ENCODE peak calls at places on chromosomes 13 and 19, in five cellular contexts. M is nephron progenitor cell; N is GF-D8; R is retina; G is activated CD4-positive, alpha-beta T cell treated with anti-CD3 and anti-CD28 coated beads, Interleukin-2, amount 50 U/mL, for 48 hours. E is an unnamed sample.

GRCh38 chr19:46731007-46731501 is 14.1 kb upstream of the PRKD2 start:
- DNase-seq in M (no peak), N (peak), R (no peak), G (no peak), E (peak)

GRCh38 chr19:5466814-5467291 is 11.6 kb downstream of the ZNRF4 start:
- DNase-seq in M (no peak), N (peak), R (no peak), G (no peak), E (no peak)

GRCh38 chr19:32336259-32337111 is 8.9 kb upstream of the ZNF507 start:
- DNase-seq in M (no peak), N (no peak), R (no peak), G (no peak), E (peak)

GRCh38 chr19:21604351-21604926 is 99.0 kb downstream of the ZNF429 start:
- DNase-seq in M (no peak), N (peak), R (peak), G (no peak), E (peak)

GRCh38 chr13:100176781-100177389 is 88.0 kb downstream of the PCCA start:
- DNase-seq in M (no peak), N (no peak), R (no peak), G (no peak), E (peak)

GRCh38 chr13:73061478-73062275 is 2.9 kb downstream of the KLF5 start:
- DNase-seq in M (no peak), N (no peak), R (no peak), G (no peak), E (no peak)

GRCh38 chr19:14603990-14604387 is 21.1 kb downstream of the CLEC17A start:
- DNase-seq in M (no peak), N (no peak), R (no peak), G (no peak), E (no peak)

GRCh38 chr13:21175656-21176194 is 627 bp downstream of the SKA3 start:
- DNase-seq in M (no peak), N (peak), R (no peak), G (no peak), E (peak)

GRCh38 chr13:73532582-73532981 is 473.8 kb downstream of the KLF5 start:
- DNase-seq in M (no peak), N (no peak), R (no peak), G (no peak), E (no peak)

GRCh38 chr13:98239156-98240076 is 62.3 kb upstream of the RNF113B start:
- DNase-seq in M (no peak), N (no peak), R (no peak), G (no peak), E (no peak)

GRCh38 chr13:39910833-39911232 is 255.4 kb downstream of the COG6 start:
- DNase-seq in M (no peak), N (no peak), R (no peak), G (no peak), E (peak)

GRCh38 chr19:40347476-40348124 is 597 bp downstream of the C19orf47 start:
- DNase-seq in M (no peak), N (no peak), R (no peak), G (no peak), E (no peak)

GRCh38 chr13:108961542-108962125 is 332.2 kb downstream of the MYO16 start:
- DNase-seq in M (peak), N (peak), R (peak), G (no peak), E (peak)

GRCh38 chr13:32023096-32023495 is 8.5 kb upstream of the FRY start:
- DNase-seq in M (no peak), N (no peak), R (no peak), G (no peak), E (no peak)

GRCh38 chr13:50594276-50594970 is 249.1 kb downstream of the DLEU7 start:
- DNase-seq in M (peak), N (no peak), R (peak), G (peak), E (peak)

GRCh38 chr13:72890546-72890945 is 108.6 kb downstream of the PIBF1 start:
- DNase-seq in M (no peak), N (no peak), R (no peak), G (no peak), E (no peak)

GRCh38 chr19:40433391-40434216 is 7.8 kb upstream of the SERTAD1 start:
- DNase-seq in M (peak), N (peak), R (peak), G (peak), E (peak)

GRCh38 chr13:35978607-35979316 is 152.4 kb downstream of the DCLK1 start:
- DNase-seq in M (peak), N (peak), R (peak), G (peak), E (peak)

GRCh38 chr13:103386341-103386740 is 320.1 kb upstream of the SLC10A2 start:
- DNase-seq in M (no peak), N (no peak), R (no peak), G (no peak), E (peak)

GRCh38 chr13:76383671-76384461 is 502.3 kb downstream of the KCTD12 start:
- DNase-seq in M (no peak), N (no peak), R (no peak), G (no peak), E (peak)

GRCh38 chr13:29933401-29933800 is 83.0 kb upstream of the UBL3 start:
- DNase-seq in M (no peak), N (no peak), R (no peak), G (no peak), E (no peak)

GRCh38 chr13:46642254-46642653 is 89.3 kb downstream of the LRCH1 start:
- DNase-seq in M (no peak), N (no peak), R (no peak), G (no peak), E (no peak)

GRCh38 chr13:79901336-79901735 is 420.4 kb downstream of the NDFIP2 start:
- DNase-seq in M (no peak), N (no peak), R (peak), G (no peak), E (no peak)

GRCh38 chr13:73903561-73903960 is 230.6 kb downstream of the KLF12 start:
- DNase-seq in M (no peak), N (no peak), R (no peak), G (no peak), E (no peak)

GRCh38 chr19:4233282-4233853 is 4.0 kb downstream of the EBI3 start:
- DNase-seq in M (peak), N (no peak), R (peak), G (peak), E (no peak)

GRCh38 chr19:14325863-14326262 is 55.4 kb upstream of the ADGRE5 start:
- DNase-seq in M (no peak), N (no peak), R (no peak), G (no peak), E (no peak)

GRCh38 chr13:46311217-46311616 is 75.8 kb downstream of the RUBCNL start:
- DNase-seq in M (no peak), N (no peak), R (no peak), G (no peak), E (no peak)

GRCh38 chr13:110371550-110372465 is 64.7 kb downstream of the COL4A2 start:
- DNase-seq in M (no peak), N (no peak), R (peak), G (no peak), E (peak)

GRCh38 chr13:40230833-40231266 is 435.6 kb downstream of the FOXO1 start:
- DNase-seq in M (no peak), N (no peak), R (peak), G (no peak), E (peak)

GRCh38 chr19:41409288-41409687 is 11.7 kb downstream of the BCKDHA start:
- DNase-seq in M (no peak), N (no peak), R (no peak), G (no peak), E (peak)

GRCh38 chr13:37640499-37640898 is 41.9 kb upstream of the POSTN start:
- DNase-seq in M (peak), N (no peak), R (no peak), G (no peak), E (peak)

GRCh38 chr13:36912983-36913382 is 7.1 kb downstream of the SMAD9 start:
- DNase-seq in M (no peak), N (no peak), R (peak), G (no peak), E (no peak)

GRCh38 chr19:34995551-34995950 is 4.6 kb upstream of the GRAMD1A start:
- DNase-seq in M (no peak), N (no peak), R (no peak), G (no peak), E (no peak)

GRCh38 chr13:104436555-104436954 is 1370.3 kb upstream of the SLC10A2 start:
- DNase-seq in M (no peak), N (no peak), R (no peak), G (no peak), E (no peak)

GRCh38 chr19:39824143-39825092 is 9.5 kb downstream of the DYRK1B start:
- DNase-seq in M (peak), N (no peak), R (peak), G (peak), E (peak)

GRCh38 chr19:54352546-54352945 is 12.2 kb downstream of the LAIR1 start:
- DNase-seq in M (no peak), N (peak), R (no peak), G (no peak), E (no peak)

GRCh38 chr19:33904681-33905080 is 108.0 kb downstream of the KCTD15 start:
- DNase-seq in M (no peak), N (no peak), R (peak), G (no peak), E (peak)

GRCh38 chr19:27896091-27896490 is 1316.9 kb downstream of the UQCRFS1 start:
- DNase-seq in M (no peak), N (no peak), R (no peak), G (no peak), E (no peak)

E was measured in astrocyte of the spinal cord.